ENCODE peak calls at places on chromosomes 1 and 21, in nine cellular contexts. I, D, R, T, Z, N, A, Y and M are unnamed samples.

GRCh38 chr1:201137579-201138310 is 10.8 kb upstream of the ASCL5 start:
- DNase-seq in I (peak), D (peak), R (no peak), T (peak), Z (peak), N (no peak), A (peak), Y (peak), M (no peak)

GRCh38 chr1:104874044-104874443 is 1124.3 kb downstream of the AMY1C start:
- DNase-seq in I (no peak), D (no peak), R (no peak), T (no peak), Z (no peak), N (no peak), A (no peak), Y (no peak), M (no peak)

GRCh38 chr21:37159053-37159776 is 86.2 kb downstream of the TTC3 start:
- DNase-seq in I (no peak), D (no peak), R (peak), T (no peak), Z (no peak), N (no peak), A (no peak), Y (no peak), M (no peak)

GRCh38 chr1:40607921-40608320 is 57.6 kb downstream of the RIMS3 start:
- DNase-seq in I (no peak), D (no peak), R (no peak), T (no peak), Z (no peak), N (no peak), A (no peak), Y (no peak), M (no peak)

GRCh38 chr1:200890818-200891773 is 3.6 kb upstream of the INAVA start:
- DNase-seq in I (no peak), D (no peak), R (peak), T (peak), Z (no peak), N (no peak), A (peak), Y (no peak), M (peak)

GRCh38 chr1:150272379-150272840 is at the start of gene C1orf54:
- DNase-seq in I (peak), D (no peak), R (no peak), T (no peak), Z (no peak), N (no peak), A (no peak), Y (peak), M (no peak)

GRCh38 chr1:26094677-26095383 is 16.8 kb upstream of the PDIK1L start:
- DNase-seq in I (no peak), D (no peak), R (no peak), T (no peak), Z (peak), N (peak), A (peak), Y (peak), M (peak)

GRCh38 chr1:40341509-40342380 is 24.7 kb upstream of the COL9A2 start:
- DNase-seq in I (no peak), D (no peak), R (no peak), T (no peak), Z (no peak), N (no peak), A (no peak), Y (no peak), M (no peak)

GRCh38 chr1:185442065-185442464 is 125.0 kb upstream of the IVNS1ABP start:
- DNase-seq in I (no peak), D (no peak), R (no peak), T (no peak), Z (no peak), N (no peak), A (no peak), Y (no peak), M (no peak)

GRCh38 chr21:36806103-36806502 is 107.2 kb downstream of the SIM2 start:
- DNase-seq in I (no peak), D (no peak), R (no peak), T (no peak), Z (no peak), N (no peak), A (no peak), Y (no peak), M (no peak)

GRCh38 chr21:42309753-42310213 is 5.4 kb downstream of the TFF3 start:
- DNase-seq in I (no peak), D (peak), R (peak), T (peak), Z (peak), N (peak), A (peak), Y (no peak), M (peak)

GRCh38 chr1:205256956-205257615 is 29.3 kb downstream of the TMCC2 start:
- DNase-seq in I (no peak), D (no peak), R (no peak), T (no peak), Z (no peak), N (no peak), A (no peak), Y (no peak), M (no peak)

GRCh38 chr1:43005460-43006351 is 47.0 kb upstream of the SLC2A1 start:
- DNase-seq in I (no peak), D (no peak), R (no peak), T (no peak), Z (no peak), N (peak), A (no peak), Y (no peak), M (no peak)

GRCh38 chr1:3312894-3313578 is 141.4 kb upstream of the ARHGEF16 start:
- DNase-seq in I (peak), D (peak), R (no peak), T (peak), Z (peak), N (peak), A (no peak), Y (peak), M (peak)
- TF ChIP-seq POLR2A in I (peak), D (no peak), R (no peak), T (peak), Z (peak), N (no peak), A (no peak), Y (peak), M (no peak)

GRCh38 chr21:39073717-39074116 is 109.5 kb downstream of the PSMG1 start:
- DNase-seq in I (no peak), D (no peak), R (no peak), T (no peak), Z (no peak), N (no peak), A (no peak), Y (no peak), M (no peak)

GRCh38 chr21:39073063-39073462 is 110.2 kb downstream of the PSMG1 start:
- DNase-seq in I (no peak), D (no peak), R (no peak), T (no peak), Z (no peak), N (no peak), A (no peak), Y (no peak), M (no peak)

GRCh38 chr21:39074508-39074907 is 108.7 kb downstream of the PSMG1 start:
- DNase-seq in I (no peak), D (no peak), R (no peak), T (no peak), Z (no peak), N (no peak), A (no peak), Y (no peak), M (no peak)

GRCh38 chr21:39072468-39072867 is 110.8 kb downstream of the PSMG1 start:
- DNase-seq in I (no peak), D (no peak), R (no peak), T (no peak), Z (no peak), N (no peak), A (no peak), Y (no peak), M (no peak)

DNA sequence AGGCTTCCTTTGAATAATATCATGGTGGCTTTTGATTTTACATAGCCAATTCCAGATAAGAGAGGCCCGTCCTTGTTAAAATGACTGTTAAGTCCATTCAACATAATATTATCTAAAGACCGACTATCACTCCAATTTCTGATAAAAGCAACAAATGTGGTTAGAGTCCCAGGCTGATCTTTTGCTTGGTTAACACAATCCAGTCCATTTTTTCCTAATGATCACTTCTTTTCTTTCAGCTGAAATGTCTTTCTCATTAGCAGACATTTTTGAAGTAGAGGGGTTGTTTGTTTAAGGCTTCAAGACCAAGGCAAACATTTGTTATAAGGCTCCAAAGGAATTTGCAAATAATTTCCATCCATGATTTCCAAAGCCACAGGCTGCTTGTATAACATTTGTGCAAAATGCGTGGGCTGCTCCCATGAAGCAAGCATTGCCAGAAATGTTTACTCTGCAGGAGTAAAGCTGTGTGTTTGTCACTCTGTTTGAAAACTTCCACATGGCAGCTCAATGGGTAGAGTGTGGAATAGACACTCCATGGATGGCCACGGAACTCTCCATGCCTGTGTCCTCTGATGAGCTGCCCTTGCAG is 111.5 kb downstream of the PSMG1 start:
- DNase-seq in I (no peak), D (no peak), R (no peak), T (no peak), Z (no peak), N (no peak), A (no peak), Y (no peak), M (no peak)
- TF ChIP-seq POLR2A in I (no peak), D (no peak), R (no peak), T (no peak), Z (no peak), N (no peak), A (no peak), Y (no peak), M (no peak)

GRCh38 chr1:240407407-240407806 is 204.5 kb downstream of the GREM2 start:
- DNase-seq in I (no peak), D (no peak), R (no peak), T (no peak), Z (no peak), N (no peak), A (no peak), Y (no peak), M (no peak)

GRCh38 chr1:240409615-240410014 is 202.3 kb downstream of the GREM2 start:
- DNase-seq in I (no peak), D (no peak), R (no peak), T (no peak), Z (no peak), N (no peak), A (no peak), Y (no peak), M (no peak)

GRCh38 chr1:240404286-240404685 is 207.7 kb downstream of the GREM2 start:
- DNase-seq in I (no peak), D (no peak), R (no peak), T (no peak), Z (no peak), N (no peak), A (no peak), Y (no peak), M (no peak)

GRCh38 chr1:240402318-240402717 is 209.6 kb downstream of the GREM2 start:
- DNase-seq in I (no peak), D (no peak), R (no peak), T (no peak), Z (no peak), N (no peak), A (no peak), Y (no peak), M (no peak)

GRCh38 chr1:240405751-240406150 is 206.2 kb downstream of the GREM2 start:
- DNase-seq in I (no peak), D (no peak), R (no peak), T (no peak), Z (no peak), N (no peak), A (no peak), Y (no peak), M (no peak)
- TF ChIP-seq POLR2A in I (no peak), D (no peak), R (no peak), T (no peak), Z (no peak), N (no peak), A (no peak), Y (no peak), M (no peak)

DNA sequence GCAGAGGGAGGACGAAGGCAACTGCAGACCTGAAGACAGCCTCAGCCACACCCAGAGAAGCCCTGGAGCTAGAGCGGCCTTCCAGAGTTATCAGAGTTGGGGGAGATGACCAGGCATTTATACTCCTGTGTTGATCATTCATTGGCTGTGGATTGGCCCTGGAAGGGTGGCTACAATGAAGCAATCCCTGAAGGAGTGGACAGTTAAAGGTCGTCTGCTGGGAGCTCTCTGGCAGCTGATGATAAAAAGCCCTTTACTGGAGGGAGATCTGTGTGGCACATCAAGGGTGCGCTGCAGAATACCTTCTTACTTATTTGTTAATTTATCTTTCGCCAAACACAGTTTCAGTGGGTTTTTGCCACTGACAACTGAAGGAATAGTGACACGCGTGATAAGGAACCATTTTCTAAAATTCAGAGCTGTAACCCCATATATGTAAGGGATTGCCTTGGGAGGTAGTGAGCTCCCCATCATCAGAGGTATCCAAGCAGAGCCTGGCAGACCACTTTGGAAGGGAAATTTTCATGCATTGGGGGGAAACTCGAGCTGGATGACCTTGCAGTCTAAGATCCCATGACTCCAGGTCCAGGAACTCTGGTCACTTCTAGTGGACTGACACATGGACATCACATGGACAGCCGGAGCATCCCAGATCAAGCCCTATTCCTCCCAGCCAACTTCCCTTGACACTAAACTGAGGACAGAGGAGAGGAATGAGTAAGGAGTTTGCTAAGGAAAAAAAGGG is 126.4 kb upstream of the GADD45A start:
- DNase-seq in I (no peak), D (no peak), R (no peak), T (no peak), Z (no peak), N (peak), A (no peak), Y (no peak), M (no peak)
- TF ChIP-seq POLR2A in I (no peak), D (no peak), R (no peak), T (no peak), Z (no peak), N (no peak), A (no peak), Y (no peak), M (no peak)

GRCh38 chr1:6207921-6208320 is 2.0 kb downstream of the RNF207 start:
- DNase-seq in I (no peak), D (no peak), R (no peak), T (no peak), Z (no peak), N (no peak), A (no peak), Y (no peak), M (no peak)

GRCh38 chr1:6208723-6209660 is 3.1 kb downstream of the RNF207 start:
- DNase-seq in I (no peak), D (peak), R (peak), T (no peak), Z (no peak), N (peak), A (no peak), Y (peak), M (no peak)

GRCh38 chr1:6209661-6210605 is 4.0 kb downstream of the RNF207 start:
- DNase-seq in I (no peak), D (no peak), R (no peak), T (no peak), Z (no peak), N (peak), A (no peak), Y (no peak), M (no peak)

GRCh38 chr1:6207075-6207885 is 1.4 kb downstream of the RNF207 start:
- DNase-seq in I (no peak), D (no peak), R (no peak), T (no peak), Z (no peak), N (no peak), A (no peak), Y (no peak), M (no peak)

GRCh38 chr1:6205849-6206845 is at the start of gene RNF207:
- DNase-seq in I (no peak), D (peak), R (peak), T (peak), Z (peak), N (peak), A (no peak), Y (peak), M (peak)
- TF ChIP-seq POLR2A in I (no peak), D (peak), R (peak), T (peak), Z (peak), N (peak), A (no peak), Y (peak), M (no peak)

GRCh38 chr21:46459356-46460112 is 843 bp downstream of the DIP2A start:
- DNase-seq in I (peak), D (peak), R (no peak), T (peak), Z (no peak), N (peak), A (peak), Y (peak), M (peak)

GRCh38 chr21:46457801-46458314 is 833 bp upstream of the DIP2A start:
- DNase-seq in I (no peak), D (peak), R (no peak), T (peak), Z (peak), N (peak), A (no peak), Y (peak), M (peak)

GRCh38 chr21:46456750-46457149 is 1.9 kb upstream of the DIP2A start:
- DNase-seq in I (no peak), D (no peak), R (no peak), T (no peak), Z (no peak), N (no peak), A (no peak), Y (no peak), M (no peak)

GRCh38 chr21:46459024-46459355 is 299 bp downstream of the DIP2A start:
- DNase-seq in I (no peak), D (no peak), R (no peak), T (no peak), Z (no peak), N (no peak), A (no peak), Y (no peak), M (no peak)

DNA sequence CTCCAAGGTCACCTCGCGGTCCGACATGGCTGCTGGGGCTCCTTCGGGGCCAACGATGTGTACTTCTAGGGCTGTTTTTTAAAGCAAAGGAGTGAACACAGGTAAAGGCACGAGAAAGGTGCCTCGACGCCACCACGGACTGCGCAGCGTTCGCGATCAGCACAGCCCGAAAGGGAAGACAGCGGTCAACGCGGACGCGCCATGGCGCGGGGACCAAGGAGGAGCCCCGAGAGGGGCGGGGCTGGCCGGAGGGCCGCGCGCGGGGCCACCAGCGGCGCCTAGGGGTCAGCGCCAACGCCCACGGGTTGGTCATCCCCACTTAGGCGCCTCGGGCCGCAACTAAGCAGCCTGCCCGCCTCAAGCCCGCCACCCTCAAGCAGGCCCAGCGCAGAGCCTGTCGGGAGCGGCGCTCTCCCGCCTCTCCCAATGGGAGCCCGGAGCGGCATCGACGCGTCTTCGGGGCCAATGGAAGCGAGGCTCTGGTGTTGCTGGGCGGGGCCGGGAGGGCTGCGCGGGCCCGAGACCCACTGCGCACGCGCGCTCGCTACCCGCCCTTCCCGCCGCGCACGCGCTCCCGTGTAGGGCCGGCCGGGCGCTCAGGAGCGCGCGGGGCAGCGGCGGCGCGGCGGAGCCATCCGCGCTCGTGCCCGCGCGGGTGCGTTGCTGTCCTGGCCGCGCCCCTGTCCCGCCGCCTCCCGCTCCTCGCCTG is at the start of gene DIP2A:
- DNase-seq in I (peak), D (peak), R (peak), T (peak), Z (peak), N (peak), A (peak), Y (peak), M (peak)
- TF ChIP-seq POLR2A in I (peak), D (peak), R (peak), T (peak), Z (peak), N (peak), A (peak), Y (peak), M (no peak)